ENCODE peak calls at places on chromosomes 7 and 10, in nine cellular contexts. X is AG10803, I is AG04450, C is sigmoid colon, D is NB4, B is fibroblast of the aortic adventitia, F is body of pancreas, O is uterus, L is gastrocnemius medialis. P is an unnamed sample.
A peak's percentile ranks its signal among the peaks of the same experiment; 100 is the strongest.

GRCh38 chr7:117809958-117810357 is 63.3 kb downstream of the CTTNBP2 start:
- DNase-seq in X (no peak), D (no peak), B (no peak), I (no peak), C (no peak), L (no peak), F (peak; percentile 38), O (no peak), P (no peak)

GRCh38 chr7:51027256-51028127 is 244.8 kb upstream of the GRB10 start:
- DNase-seq in O (no peak), F (no peak), I (no peak), D (no peak), X (no peak), C (no peak), B (no peak), L (no peak), P (no peak)

GRCh38 chr10:79923669-79924068 is 25.2 kb downstream of the SFTPD start:
- DNase-seq in B (no peak), F (no peak), X (no peak), C (no peak), D (no peak), I (no peak), O (no peak), L (no peak), P (no peak)

GRCh38 chr7:153887756-153888591 is 164.2 kb upstream of the DPP6 start:
- DNase-seq in L (no peak), C (no peak), F (no peak), X (no peak), I (no peak), B (no peak), O (no peak), D (no peak), P (no peak)

GRCh38 chr10:112880633-112881530 is 69.2 kb upstream of the TCF7L2 start:
- DNase-seq in X (no peak), O (no peak), L (no peak), B (no peak), I (no peak), D (no peak), F (no peak), C (no peak), P (no peak)

GRCh38 chr10:126011995-126012394 is 115.6 kb downstream of the FANK1 start:
- DNase-seq in C (no peak), F (no peak), B (no peak), I (no peak), L (no peak), O (no peak), X (no peak), D (no peak), P (no peak)

GRCh38 chr7:74466196-74466813 is 12.6 kb downstream of the GTF2IRD1 start:
- DNase-seq in F (no peak), D (no peak), X (no peak), L (peak; percentile 94), O (no peak), B (no peak), C (peak; percentile 79), I (no peak), P (no peak)

GRCh38 chr7:153398789-153399553 is 639.4 kb downstream of the ACTR3B start:
- DNase-seq in F (no peak), I (no peak), X (no peak), D (no peak), B (no peak), L (no peak), C (no peak), O (no peak), P (no peak)

GRCh38 chr10:103854265-103854686 is 1.1 kb downstream of the SH3PXD2A start:
- DNase-seq in L (no peak), D (peak; percentile 81), I (no peak), B (peak; percentile 33), O (no peak), X (peak; percentile 26), C (no peak), F (no peak), P (no peak)

GRCh38 chr10:103854687-103855423 is 521 bp downstream of the SH3PXD2A start:
- DNase-seq in X (peak; percentile 48), F (no peak), L (peak; percentile 45), D (peak; percentile 74), C (peak; percentile 78), I (no peak), O (peak; percentile 72), B (peak; percentile 41), P (no peak)

GRCh38 chr10:103856497-103857175 is 1.3 kb upstream of the SH3PXD2A start:
- DNase-seq in L (no peak), D (peak; percentile 38), B (no peak), F (no peak), I (no peak), O (no peak), C (no peak), X (no peak), P (no peak)

GRCh38 chr10:103855852-103856496 is 598 bp upstream of the SH3PXD2A start:
- DNase-seq in O (no peak), X (no peak), B (no peak), L (no peak), F (no peak), D (no peak), I (no peak), C (peak; percentile 60), P (no peak)

GRCh38 chr10:103855424-103855823 is at the start of gene SH3PXD2A:
- DNase-seq in X (peak; percentile 24), I (no peak), B (no peak), D (peak; percentile 59), L (no peak), O (no peak), F (no peak), C (peak; percentile 73), P (no peak)
- TF ChIP-seq CTCF in X (no peak), I (no peak), B (peak; percentile 27), D (no peak), L (no peak), O (peak; percentile 48), F (no peak), C (no peak), P (no peak)

DNA sequence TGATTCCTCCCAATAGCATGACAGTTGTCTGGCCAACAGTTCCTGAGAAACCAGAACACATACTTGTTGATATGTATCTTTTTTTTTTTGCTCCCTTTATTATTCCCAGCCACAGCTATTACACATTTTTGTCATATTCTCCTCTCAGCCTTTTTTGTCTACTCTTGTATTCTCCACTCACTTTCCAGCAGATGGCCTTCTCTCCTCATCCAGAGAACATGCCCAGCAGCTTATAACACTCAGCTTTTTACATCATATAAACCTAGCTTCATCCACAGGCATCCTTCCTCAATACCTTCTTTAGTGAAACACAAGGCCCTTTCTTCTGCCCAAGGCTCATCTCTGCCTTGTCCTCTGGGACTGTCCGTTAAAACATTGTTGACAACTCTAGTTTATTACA is 101.7 kb downstream of the ORC5 start:
- DNase-seq in L (no peak), F (no peak), C (no peak), X (peak; percentile 22), D (peak; percentile 18), I (no peak), O (no peak), B (peak; percentile 46), P (no peak)
- TF ChIP-seq CTCF in L (peak; percentile 28), F (no peak), C (no peak), X (peak; percentile 26), D (no peak), I (peak; percentile 30), O (no peak), B (peak; percentile 25), P (no peak)

DNA sequence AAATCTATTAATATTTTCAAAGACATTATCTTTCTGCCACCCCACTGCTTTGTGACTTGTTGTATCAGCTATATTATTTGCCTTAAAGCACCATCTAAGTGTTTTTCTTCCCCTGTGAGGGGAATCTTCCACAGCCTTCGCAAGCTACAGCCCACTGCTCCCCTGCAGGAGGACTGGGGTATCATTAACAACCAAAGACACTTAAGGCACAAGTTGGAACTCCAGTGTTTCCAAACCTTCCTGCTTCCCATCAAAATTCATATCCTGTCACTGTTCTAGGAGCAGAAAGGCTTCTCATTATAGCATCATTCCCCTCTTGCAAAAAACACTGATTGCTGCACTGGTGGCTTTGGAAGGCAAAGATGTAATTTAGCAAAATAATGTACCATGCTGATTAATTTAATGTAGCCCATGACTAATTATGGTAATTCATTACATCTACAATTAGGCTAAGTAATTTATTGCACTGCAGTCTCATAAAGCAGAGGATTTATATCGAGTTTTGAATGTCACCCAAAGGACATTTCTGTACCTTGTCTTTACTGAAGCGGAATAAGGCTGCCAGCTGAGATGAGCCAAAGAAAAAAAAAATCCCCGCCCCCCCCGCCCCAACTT is 207.1 kb downstream of the SKAP2 start:
- DNase-seq in D (no peak), L (no peak), F (no peak), B (no peak), I (no peak), X (no peak), C (no peak), O (no peak), P (no peak)
- TF ChIP-seq CTCF in D (no peak), L (no peak), F (no peak), B (no peak), I (no peak), X (no peak), C (no peak), O (no peak), P (no peak)

GRCh38 chr10:47154762-47155161 is 145.2 kb upstream of the GDF10 start:
- DNase-seq in O (no peak), B (no peak), I (no peak), C (no peak), L (no peak), D (no peak), X (no peak), F (no peak), P (no peak)

GRCh38 chr10:47150581-47150980 is 149.4 kb upstream of the GDF10 start:
- DNase-seq in C (no peak), D (no peak), B (no peak), I (no peak), F (no peak), L (no peak), O (no peak), X (no peak), P (no peak)

GRCh38 chr10:47151880-47152279 is 148.1 kb upstream of the GDF10 start:
- DNase-seq in L (no peak), C (no peak), F (no peak), D (no peak), I (no peak), O (no peak), B (no peak), X (no peak), P (no peak)

GRCh38 chr10:47156873-47157272 is 143.1 kb upstream of the GDF10 start:
- DNase-seq in B (no peak), O (no peak), D (no peak), I (no peak), C (no peak), F (no peak), L (no peak), X (no peak), P (no peak)

GRCh38 chr10:47152861-47153349 is 147.1 kb upstream of the GDF10 start:
- DNase-seq in L (no peak), C (no peak), O (no peak), I (no peak), B (no peak), X (peak; percentile 16), D (peak; percentile 75), F (no peak), P (no peak)
- TF ChIP-seq CTCF in L (peak; percentile 24), C (no peak), O (no peak), I (peak; percentile 42), B (peak; percentile 51), X (peak; percentile 45), D (peak; percentile 40), F (no peak), P (no peak)